ENCODE peak calls at places on chromosomes 12 and 14, in eight cellular contexts. K is ovary, I is fibroblast of the aortic adventitia, F is stomach, H is neural progenitor cell, E is upper lobe of right lung, R is cardiac muscle cell, O is breast epithelium. B is an unnamed sample.

GRCh38 chr14:89589400-89590128 is 172.5 kb upstream of the FOXN3 start:
- DNase-seq in K (no peak), I (no peak), F (no peak), H (no peak), E (no peak), R (no peak), O (no peak), B (no peak)

GRCh38 chr14:77186911-77187648 is 5.5 kb downstream of the TMEM63C start:
- DNase-seq in K (peak), I (peak), F (peak), H (peak), E (no peak), R (peak), O (no peak), B (no peak)

GRCh38 chr12:13102481-13103195 is 829 bp downstream of the GSG1 start:
- DNase-seq in K (no peak), I (peak), F (no peak), H (no peak), E (no peak), R (peak), O (no peak), B (no peak)

GRCh38 chr14:36454599-36455240 is 65.3 kb downstream of the NKX2-1 start:
- DNase-seq in K (no peak), I (no peak), F (no peak), H (peak), E (no peak), R (no peak), O (no peak), B (no peak)

GRCh38 chr12:105279460-105280056 is 43.6 kb upstream of the APPL2 start:
- DNase-seq in K (no peak), I (peak), F (peak), H (peak), E (no peak), R (peak), O (no peak), B (no peak)

GRCh38 chr14:75910048-75910447 is 71.7 kb downstream of the TGFB3 start:
- DNase-seq in K (no peak), I (no peak), F (no peak), H (no peak), E (no peak), R (no peak), O (no peak), B (no peak)

GRCh38 chr12:43921666-43922337 is 85.9 kb downstream of the TMEM117 start:
- DNase-seq in K (no peak), I (peak), F (no peak), H (no peak), E (no peak), R (no peak), O (no peak), B (no peak)

GRCh38 chr14:69181491-69181890 is 9.8 kb upstream of the EXD2 start:
- DNase-seq in K (no peak), I (peak), F (no peak), H (no peak), E (no peak), R (peak), O (no peak), B (no peak)

GRCh38 chr12:108234155-108234554 is 105.0 kb downstream of the CMKLR1 start:
- DNase-seq in K (no peak), I (no peak), F (no peak), H (no peak), E (no peak), R (peak), O (no peak), B (no peak)

GRCh38 chr14:57479197-57479596 is 14.5 kb downstream of the CCDC198 start:
- DNase-seq in K (no peak), I (no peak), F (no peak), H (no peak), E (no peak), R (no peak), O (no peak), B (no peak)

GRCh38 chr14:22955702-22956575 is 951 bp downstream of the HAUS4 start:
- DNase-seq in K (peak), I (no peak), F (no peak), H (no peak), E (no peak), R (no peak), O (no peak), B (no peak)

GRCh38 chr12:1216560-1216959 is 225.5 kb downstream of the ERC1 start:
- DNase-seq in K (no peak), I (no peak), F (no peak), H (no peak), E (no peak), R (no peak), O (no peak), B (no peak)

GRCh38 chr14:58491593-58491992 is 64.1 kb downstream of the KIAA0586 start:
- DNase-seq in K (no peak), I (peak), F (no peak), H (no peak), E (no peak), R (peak), O (no peak), B (no peak)

DNA sequence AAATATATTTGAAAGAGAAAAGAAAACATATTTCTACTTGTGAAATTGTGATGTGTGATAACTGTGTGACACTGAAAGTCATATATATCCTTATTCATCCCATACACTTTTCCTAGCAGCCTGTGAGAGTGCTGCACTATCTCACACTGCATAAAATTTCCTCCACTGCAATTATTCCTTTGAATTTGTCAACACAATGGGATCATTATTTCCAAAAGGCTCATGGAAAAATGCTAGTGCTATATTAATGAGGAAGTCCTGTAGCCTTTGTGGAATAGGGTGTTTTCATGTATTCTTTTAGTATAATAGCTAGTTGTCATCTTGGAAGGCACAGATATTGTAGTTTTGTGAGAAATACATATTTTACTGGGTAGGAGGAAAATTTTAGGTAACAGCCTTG is 504.1 kb downstream of the RPL10L start:
- DNase-seq in K (no peak), I (no peak), F (no peak), H (no peak), E (no peak), R (no peak), O (no peak), B (no peak)
- TF ChIP-seq CTCF in K (no peak), I (no peak), F (no peak), H (no peak), E (no peak), R (no peak), O (no peak), B (no peak)

DNA sequence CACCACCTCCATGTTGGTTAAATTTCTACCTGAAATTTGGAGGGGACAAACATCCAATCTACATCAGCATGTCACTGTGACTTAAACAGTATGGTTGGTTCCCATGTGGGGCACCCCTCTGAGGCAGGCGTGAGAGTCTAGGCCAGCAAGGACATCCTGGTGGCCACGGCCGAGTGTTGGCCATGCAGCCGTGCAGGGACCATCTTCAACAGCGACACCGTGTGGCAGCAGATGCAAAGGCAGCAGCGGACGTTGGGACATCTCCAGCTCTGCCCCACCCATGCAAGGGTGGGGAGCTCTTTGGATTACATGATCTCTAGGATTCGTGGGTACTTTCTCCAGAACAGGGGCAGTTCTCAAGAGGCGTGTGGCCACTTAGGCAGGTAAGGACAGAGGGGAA is 49.8 kb downstream of the NOC4L start:
- DNase-seq in K (no peak), I (no peak), F (no peak), H (peak), E (no peak), R (no peak), O (no peak), B (no peak)
- TF ChIP-seq CTCF in K (no peak), I (no peak), F (no peak), H (peak), E (peak), R (no peak), O (no peak), B (no peak)

GRCh38 chr14:66401447-66402095 is 84.6 kb upstream of the CCDC196 start:
- DNase-seq in K (no peak), I (peak), F (no peak), H (peak), E (no peak), R (peak), O (no peak), B (no peak)
- TF ChIP-seq CTCF in K (no peak), I (peak), F (no peak), H (peak), E (peak), R (peak), O (no peak), B (no peak)

GRCh38 chr14:99342204-99342603 is 70.2 kb upstream of the BCL11B start:
- DNase-seq in K (no peak), I (no peak), F (no peak), H (no peak), E (no peak), R (no peak), O (no peak), B (no peak)

GRCh38 chr14:99342906-99343305 is 70.9 kb upstream of the BCL11B start:
- DNase-seq in K (no peak), I (no peak), F (no peak), H (no peak), E (no peak), R (no peak), O (no peak), B (no peak)

GRCh38 chr14:99338313-99338712 is 66.3 kb upstream of the BCL11B start:
- DNase-seq in K (no peak), I (no peak), F (no peak), H (no peak), E (no peak), R (no peak), O (no peak), B (no peak)

GRCh38 chr14:99344051-99344450 is 72.1 kb upstream of the BCL11B start:
- DNase-seq in K (no peak), I (no peak), F (no peak), H (no peak), E (no peak), R (no peak), O (no peak), B (no peak)

GRCh38 chr14:99339551-99339950 is 67.6 kb upstream of the BCL11B start:
- DNase-seq in K (no peak), I (no peak), F (no peak), H (no peak), E (no peak), R (no peak), O (no peak), B (no peak)
- TF ChIP-seq CTCF in K (no peak), I (no peak), F (no peak), H (no peak), E (no peak), R (no peak), O (no peak), B (no peak)

B was measured in omental fat pad.